ENCODE peak calls at places on chromosomes 1 and 21, in ten cellular contexts. One of them, this sample, is unnamed.

GRCh38 chr1:72281637-72282270 is 585 bp downstream of the NEGR1 start:
- DNase-seq in iris pigment epithelial cell: no peak
- DNase-seq in GM10248: no peak
- DNase-seq in AG08396: no peak
- DNase-seq in NCI-H2081: peak
- DNase-seq in ascending aorta: no peak
- DNase-seq in CD4-positive, alpha-beta T cell: no peak
- DNase-seq in WERI-Rb-1: peak
- DNase-seq in activated CD8-positive, alpha-beta T cell treated with anti-CD3 and anti-CD28 coated beads, Interleukin-2, amount 10 ng/mL, durations not matched to agents 7 days and 5 days: peak
- DNase-seq in activated T-helper 1 cell treated with anti-CD3 and anti-CD28 coated beads, Interleukin-12 subunit alpha, Interleukin-12 subunit beta, Interleukin-2, Interleukin-4 antibody, amounts not matched to agents 30 ng/mL and 10 ng/mL and 1 ng/mL, durations not matched to agents 14 hours and 24 hours and 36 hours: no peak
- DNase-seq in this sample: no peak

GRCh38 chr1:235515844-235516512 is 11.7 kb upstream of the B3GALNT2 start:
- DNase-seq in iris pigment epithelial cell: no peak
- DNase-seq in GM10248: no peak
- DNase-seq in AG08396: no peak
- DNase-seq in NCI-H2081: no peak
- DNase-seq in ascending aorta: no peak
- DNase-seq in CD4-positive, alpha-beta T cell: no peak
- DNase-seq in WERI-Rb-1: no peak
- DNase-seq in activated CD8-positive, alpha-beta T cell treated with anti-CD3 and anti-CD28 coated beads, Interleukin-2, amount 10 ng/mL, durations not matched to agents 7 days and 5 days: no peak
- DNase-seq in activated T-helper 1 cell treated with anti-CD3 and anti-CD28 coated beads, Interleukin-12 subunit alpha, Interleukin-12 subunit beta, Interleukin-2, Interleukin-4 antibody, amounts not matched to agents 30 ng/mL and 10 ng/mL and 1 ng/mL, durations not matched to agents 14 hours and 24 hours and 36 hours: no peak
- DNase-seq in this sample: no peak

GRCh38 chr1:103171041-103171590 is 62.8 kb upstream of the COL11A1 start:
- DNase-seq in iris pigment epithelial cell: peak
- DNase-seq in GM10248: no peak
- DNase-seq in AG08396: peak
- DNase-seq in NCI-H2081: no peak
- DNase-seq in ascending aorta: no peak
- DNase-seq in CD4-positive, alpha-beta T cell: no peak
- DNase-seq in WERI-Rb-1: no peak
- DNase-seq in activated CD8-positive, alpha-beta T cell treated with anti-CD3 and anti-CD28 coated beads, Interleukin-2, amount 10 ng/mL, durations not matched to agents 7 days and 5 days: no peak
- DNase-seq in activated T-helper 1 cell treated with anti-CD3 and anti-CD28 coated beads, Interleukin-12 subunit alpha, Interleukin-12 subunit beta, Interleukin-2, Interleukin-4 antibody, amounts not matched to agents 30 ng/mL and 10 ng/mL and 1 ng/mL, durations not matched to agents 14 hours and 24 hours and 36 hours: no peak
- DNase-seq in this sample: no peak

GRCh38 chr1:1182491-1183220 is 9.0 kb downstream of the TTLL10 start:
- DNase-seq in iris pigment epithelial cell: no peak
- DNase-seq in GM10248: no peak
- DNase-seq in AG08396: no peak
- DNase-seq in NCI-H2081: no peak
- DNase-seq in ascending aorta: no peak
- DNase-seq in CD4-positive, alpha-beta T cell: no peak
- DNase-seq in WERI-Rb-1: no peak
- DNase-seq in activated CD8-positive, alpha-beta T cell treated with anti-CD3 and anti-CD28 coated beads, Interleukin-2, amount 10 ng/mL, durations not matched to agents 7 days and 5 days: no peak
- DNase-seq in activated T-helper 1 cell treated with anti-CD3 and anti-CD28 coated beads, Interleukin-12 subunit alpha, Interleukin-12 subunit beta, Interleukin-2, Interleukin-4 antibody, amounts not matched to agents 30 ng/mL and 10 ng/mL and 1 ng/mL, durations not matched to agents 14 hours and 24 hours and 36 hours: no peak
- DNase-seq in this sample: no peak

GRCh38 chr1:241950390-241950789 is 7.2 kb upstream of the BECN2 start:
- DNase-seq in iris pigment epithelial cell: peak
- DNase-seq in GM10248: no peak
- DNase-seq in AG08396: peak
- DNase-seq in NCI-H2081: no peak
- DNase-seq in ascending aorta: no peak
- DNase-seq in CD4-positive, alpha-beta T cell: no peak
- DNase-seq in WERI-Rb-1: no peak
- DNase-seq in activated CD8-positive, alpha-beta T cell treated with anti-CD3 and anti-CD28 coated beads, Interleukin-2, amount 10 ng/mL, durations not matched to agents 7 days and 5 days: no peak
- DNase-seq in activated T-helper 1 cell treated with anti-CD3 and anti-CD28 coated beads, Interleukin-12 subunit alpha, Interleukin-12 subunit beta, Interleukin-2, Interleukin-4 antibody, amounts not matched to agents 30 ng/mL and 10 ng/mL and 1 ng/mL, durations not matched to agents 14 hours and 24 hours and 36 hours: no peak
- DNase-seq in this sample: no peak

GRCh38 chr21:45129231-45129923 is 55.0 kb downstream of the ADARB1 start:
- DNase-seq in iris pigment epithelial cell: peak
- DNase-seq in GM10248: no peak
- DNase-seq in AG08396: no peak
- DNase-seq in NCI-H2081: no peak
- DNase-seq in ascending aorta: no peak
- DNase-seq in CD4-positive, alpha-beta T cell: no peak
- DNase-seq in WERI-Rb-1: no peak
- DNase-seq in activated CD8-positive, alpha-beta T cell treated with anti-CD3 and anti-CD28 coated beads, Interleukin-2, amount 10 ng/mL, durations not matched to agents 7 days and 5 days: no peak
- DNase-seq in activated T-helper 1 cell treated with anti-CD3 and anti-CD28 coated beads, Interleukin-12 subunit alpha, Interleukin-12 subunit beta, Interleukin-2, Interleukin-4 antibody, amounts not matched to agents 30 ng/mL and 10 ng/mL and 1 ng/mL, durations not matched to agents 14 hours and 24 hours and 36 hours: no peak
- DNase-seq in this sample: no peak

GRCh38 chr1:24097663-24098062 is 14.3 kb downstream of the MYOM3 start:
- DNase-seq in iris pigment epithelial cell: no peak
- DNase-seq in GM10248: no peak
- DNase-seq in AG08396: no peak
- DNase-seq in NCI-H2081: no peak
- DNase-seq in ascending aorta: no peak
- DNase-seq in CD4-positive, alpha-beta T cell: no peak
- DNase-seq in WERI-Rb-1: no peak
- DNase-seq in activated CD8-positive, alpha-beta T cell treated with anti-CD3 and anti-CD28 coated beads, Interleukin-2, amount 10 ng/mL, durations not matched to agents 7 days and 5 days: no peak
- DNase-seq in activated T-helper 1 cell treated with anti-CD3 and anti-CD28 coated beads, Interleukin-12 subunit alpha, Interleukin-12 subunit beta, Interleukin-2, Interleukin-4 antibody, amounts not matched to agents 30 ng/mL and 10 ng/mL and 1 ng/mL, durations not matched to agents 14 hours and 24 hours and 36 hours: no peak
- DNase-seq in this sample: no peak

GRCh38 chr1:84998642-84999280 is 1.8 kb upstream of the MCOLN2 start:
- DNase-seq in iris pigment epithelial cell: peak
- DNase-seq in GM10248: no peak
- DNase-seq in AG08396: no peak
- DNase-seq in NCI-H2081: no peak
- DNase-seq in ascending aorta: no peak
- DNase-seq in CD4-positive, alpha-beta T cell: peak
- DNase-seq in WERI-Rb-1: no peak
- DNase-seq in activated CD8-positive, alpha-beta T cell treated with anti-CD3 and anti-CD28 coated beads, Interleukin-2, amount 10 ng/mL, durations not matched to agents 7 days and 5 days: peak
- DNase-seq in activated T-helper 1 cell treated with anti-CD3 and anti-CD28 coated beads, Interleukin-12 subunit alpha, Interleukin-12 subunit beta, Interleukin-2, Interleukin-4 antibody, amounts not matched to agents 30 ng/mL and 10 ng/mL and 1 ng/mL, durations not matched to agents 14 hours and 24 hours and 36 hours: no peak
- DNase-seq in this sample: peak

GRCh38 chr21:35075546-35075945 is 26.4 kb upstream of the RUNX1 start:
- DNase-seq in iris pigment epithelial cell: peak
- DNase-seq in GM10248: no peak
- DNase-seq in AG08396: no peak
- DNase-seq in NCI-H2081: no peak
- DNase-seq in ascending aorta: no peak
- DNase-seq in CD4-positive, alpha-beta T cell: no peak
- DNase-seq in WERI-Rb-1: no peak
- DNase-seq in activated CD8-positive, alpha-beta T cell treated with anti-CD3 and anti-CD28 coated beads, Interleukin-2, amount 10 ng/mL, durations not matched to agents 7 days and 5 days: no peak
- DNase-seq in activated T-helper 1 cell treated with anti-CD3 and anti-CD28 coated beads, Interleukin-12 subunit alpha, Interleukin-12 subunit beta, Interleukin-2, Interleukin-4 antibody, amounts not matched to agents 30 ng/mL and 10 ng/mL and 1 ng/mL, durations not matched to agents 14 hours and 24 hours and 36 hours: no peak
- DNase-seq in this sample: no peak

GRCh38 chr1:21865943-21866628 is 54.0 kb downstream of the LDLRAD2 start:
- DNase-seq in iris pigment epithelial cell: no peak
- DNase-seq in GM10248: peak
- DNase-seq in AG08396: no peak
- DNase-seq in NCI-H2081: no peak
- DNase-seq in ascending aorta: no peak
- DNase-seq in CD4-positive, alpha-beta T cell: no peak
- DNase-seq in WERI-Rb-1: peak
- DNase-seq in activated CD8-positive, alpha-beta T cell treated with anti-CD3 and anti-CD28 coated beads, Interleukin-2, amount 10 ng/mL, durations not matched to agents 7 days and 5 days: no peak
- DNase-seq in activated T-helper 1 cell treated with anti-CD3 and anti-CD28 coated beads, Interleukin-12 subunit alpha, Interleukin-12 subunit beta, Interleukin-2, Interleukin-4 antibody, amounts not matched to agents 30 ng/mL and 10 ng/mL and 1 ng/mL, durations not matched to agents 14 hours and 24 hours and 36 hours: no peak
- DNase-seq in this sample: no peak

GRCh38 chr1:213374369-213374768 is 323.3 kb downstream of the RPS6KC1 start:
- DNase-seq in iris pigment epithelial cell: peak
- DNase-seq in GM10248: peak
- DNase-seq in AG08396: peak
- DNase-seq in NCI-H2081: peak
- DNase-seq in ascending aorta: no peak
- DNase-seq in CD4-positive, alpha-beta T cell: peak
- DNase-seq in WERI-Rb-1: peak
- DNase-seq in activated CD8-positive, alpha-beta T cell treated with anti-CD3 and anti-CD28 coated beads, Interleukin-2, amount 10 ng/mL, durations not matched to agents 7 days and 5 days: peak
- DNase-seq in activated T-helper 1 cell treated with anti-CD3 and anti-CD28 coated beads, Interleukin-12 subunit alpha, Interleukin-12 subunit beta, Interleukin-2, Interleukin-4 antibody, amounts not matched to agents 30 ng/mL and 10 ng/mL and 1 ng/mL, durations not matched to agents 14 hours and 24 hours and 36 hours: peak
- DNase-seq in this sample: peak

GRCh38 chr21:42479582-42479981 is 16.4 kb downstream of the RSPH1 start:
- DNase-seq in iris pigment epithelial cell: no peak
- DNase-seq in GM10248: no peak
- DNase-seq in AG08396: no peak
- DNase-seq in NCI-H2081: no peak
- DNase-seq in ascending aorta: no peak
- DNase-seq in CD4-positive, alpha-beta T cell: no peak
- DNase-seq in WERI-Rb-1: no peak
- DNase-seq in activated CD8-positive, alpha-beta T cell treated with anti-CD3 and anti-CD28 coated beads, Interleukin-2, amount 10 ng/mL, durations not matched to agents 7 days and 5 days: no peak
- DNase-seq in activated T-helper 1 cell treated with anti-CD3 and anti-CD28 coated beads, Interleukin-12 subunit alpha, Interleukin-12 subunit beta, Interleukin-2, Interleukin-4 antibody, amounts not matched to agents 30 ng/mL and 10 ng/mL and 1 ng/mL, durations not matched to agents 14 hours and 24 hours and 36 hours: no peak
- DNase-seq in this sample: no peak

GRCh38 chr1:169892819-169893644 is 664 bp downstream of the SCYL3 start:
- DNase-seq in iris pigment epithelial cell: no peak
- DNase-seq in GM10248: no peak
- DNase-seq in AG08396: peak
- DNase-seq in NCI-H2081: no peak
- DNase-seq in ascending aorta: no peak
- DNase-seq in CD4-positive, alpha-beta T cell: no peak
- DNase-seq in WERI-Rb-1: no peak
- DNase-seq in activated CD8-positive, alpha-beta T cell treated with anti-CD3 and anti-CD28 coated beads, Interleukin-2, amount 10 ng/mL, durations not matched to agents 7 days and 5 days: no peak
- DNase-seq in activated T-helper 1 cell treated with anti-CD3 and anti-CD28 coated beads, Interleukin-12 subunit alpha, Interleukin-12 subunit beta, Interleukin-2, Interleukin-4 antibody, amounts not matched to agents 30 ng/mL and 10 ng/mL and 1 ng/mL, durations not matched to agents 14 hours and 24 hours and 36 hours: no peak
- DNase-seq in this sample: no peak

GRCh38 chr1:6962390-6962955 is 177.2 kb downstream of the CAMTA1 start:
- DNase-seq in iris pigment epithelial cell: no peak
- DNase-seq in GM10248: peak
- DNase-seq in AG08396: no peak
- DNase-seq in NCI-H2081: no peak
- DNase-seq in ascending aorta: no peak
- DNase-seq in CD4-positive, alpha-beta T cell: peak
- DNase-seq in WERI-Rb-1: no peak
- DNase-seq in activated CD8-positive, alpha-beta T cell treated with anti-CD3 and anti-CD28 coated beads, Interleukin-2, amount 10 ng/mL, durations not matched to agents 7 days and 5 days: peak
- DNase-seq in activated T-helper 1 cell treated with anti-CD3 and anti-CD28 coated beads, Interleukin-12 subunit alpha, Interleukin-12 subunit beta, Interleukin-2, Interleukin-4 antibody, amounts not matched to agents 30 ng/mL and 10 ng/mL and 1 ng/mL, durations not matched to agents 14 hours and 24 hours and 36 hours: no peak
- DNase-seq in this sample: peak

GRCh38 chr21:29382029-29382654 is 83.4 kb downstream of the BACH1 start:
- DNase-seq in iris pigment epithelial cell: peak
- DNase-seq in GM10248: no peak
- DNase-seq in AG08396: peak
- DNase-seq in NCI-H2081: no peak
- DNase-seq in ascending aorta: no peak
- DNase-seq in CD4-positive, alpha-beta T cell: no peak
- DNase-seq in WERI-Rb-1: no peak
- DNase-seq in activated CD8-positive, alpha-beta T cell treated with anti-CD3 and anti-CD28 coated beads, Interleukin-2, amount 10 ng/mL, durations not matched to agents 7 days and 5 days: no peak
- DNase-seq in activated T-helper 1 cell treated with anti-CD3 and anti-CD28 coated beads, Interleukin-12 subunit alpha, Interleukin-12 subunit beta, Interleukin-2, Interleukin-4 antibody, amounts not matched to agents 30 ng/mL and 10 ng/mL and 1 ng/mL, durations not matched to agents 14 hours and 24 hours and 36 hours: no peak
- DNase-seq in this sample: no peak

GRCh38 chr21:17527240-17527639 is 14.4 kb downstream of the CXADR start:
- DNase-seq in iris pigment epithelial cell: peak
- DNase-seq in GM10248: no peak
- DNase-seq in AG08396: peak
- DNase-seq in NCI-H2081: no peak
- DNase-seq in ascending aorta: no peak
- DNase-seq in CD4-positive, alpha-beta T cell: no peak
- DNase-seq in WERI-Rb-1: no peak
- DNase-seq in activated CD8-positive, alpha-beta T cell treated with anti-CD3 and anti-CD28 coated beads, Interleukin-2, amount 10 ng/mL, durations not matched to agents 7 days and 5 days: no peak
- DNase-seq in activated T-helper 1 cell treated with anti-CD3 and anti-CD28 coated beads, Interleukin-12 subunit alpha, Interleukin-12 subunit beta, Interleukin-2, Interleukin-4 antibody, amounts not matched to agents 30 ng/mL and 10 ng/mL and 1 ng/mL, durations not matched to agents 14 hours and 24 hours and 36 hours: no peak
- DNase-seq in this sample: no peak

GRCh38 chr1:197080323-197080722 is 13.3 kb upstream of the F13B start:
- DNase-seq in iris pigment epithelial cell: no peak
- DNase-seq in GM10248: no peak
- DNase-seq in AG08396: no peak
- DNase-seq in NCI-H2081: no peak
- DNase-seq in ascending aorta: no peak
- DNase-seq in CD4-positive, alpha-beta T cell: no peak
- DNase-seq in WERI-Rb-1: no peak
- DNase-seq in activated CD8-positive, alpha-beta T cell treated with anti-CD3 and anti-CD28 coated beads, Interleukin-2, amount 10 ng/mL, durations not matched to agents 7 days and 5 days: no peak
- DNase-seq in activated T-helper 1 cell treated with anti-CD3 and anti-CD28 coated beads, Interleukin-12 subunit alpha, Interleukin-12 subunit beta, Interleukin-2, Interleukin-4 antibody, amounts not matched to agents 30 ng/mL and 10 ng/mL and 1 ng/mL, durations not matched to agents 14 hours and 24 hours and 36 hours: no peak
- DNase-seq in this sample: no peak

GRCh38 chr1:179818743-179819173 is 58.8 kb downstream of the TOR1AIP2 start:
- DNase-seq in iris pigment epithelial cell: no peak
- DNase-seq in GM10248: no peak
- DNase-seq in AG08396: no peak
- DNase-seq in NCI-H2081: no peak
- DNase-seq in ascending aorta: no peak
- DNase-seq in CD4-positive, alpha-beta T cell: no peak
- DNase-seq in WERI-Rb-1: no peak
- DNase-seq in activated CD8-positive, alpha-beta T cell treated with anti-CD3 and anti-CD28 coated beads, Interleukin-2, amount 10 ng/mL, durations not matched to agents 7 days and 5 days: no peak
- DNase-seq in activated T-helper 1 cell treated with anti-CD3 and anti-CD28 coated beads, Interleukin-12 subunit alpha, Interleukin-12 subunit beta, Interleukin-2, Interleukin-4 antibody, amounts not matched to agents 30 ng/mL and 10 ng/mL and 1 ng/mL, durations not matched to agents 14 hours and 24 hours and 36 hours: no peak
- DNase-seq in this sample: no peak

GRCh38 chr1:177517556-177517955 is 346.8 kb downstream of the BRINP2 start:
- DNase-seq in iris pigment epithelial cell: peak
- DNase-seq in GM10248: no peak
- DNase-seq in AG08396: no peak
- DNase-seq in NCI-H2081: no peak
- DNase-seq in ascending aorta: no peak
- DNase-seq in CD4-positive, alpha-beta T cell: no peak
- DNase-seq in WERI-Rb-1: no peak
- DNase-seq in activated CD8-positive, alpha-beta T cell treated with anti-CD3 and anti-CD28 coated beads, Interleukin-2, amount 10 ng/mL, durations not matched to agents 7 days and 5 days: no peak
- DNase-seq in activated T-helper 1 cell treated with anti-CD3 and anti-CD28 coated beads, Interleukin-12 subunit alpha, Interleukin-12 subunit beta, Interleukin-2, Interleukin-4 antibody, amounts not matched to agents 30 ng/mL and 10 ng/mL and 1 ng/mL, durations not matched to agents 14 hours and 24 hours and 36 hours: no peak
- DNase-seq in this sample: no peak

GRCh38 chr1:42745851-42746250 is 5.8 kb upstream of the CLDN19 start:
- DNase-seq in iris pigment epithelial cell: peak
- DNase-seq in GM10248: no peak
- DNase-seq in AG08396: no peak
- DNase-seq in NCI-H2081: no peak
- DNase-seq in ascending aorta: no peak
- DNase-seq in CD4-positive, alpha-beta T cell: no peak
- DNase-seq in WERI-Rb-1: peak
- DNase-seq in activated CD8-positive, alpha-beta T cell treated with anti-CD3 and anti-CD28 coated beads, Interleukin-2, amount 10 ng/mL, durations not matched to agents 7 days and 5 days: no peak
- DNase-seq in activated T-helper 1 cell treated with anti-CD3 and anti-CD28 coated beads, Interleukin-12 subunit alpha, Interleukin-12 subunit beta, Interleukin-2, Interleukin-4 antibody, amounts not matched to agents 30 ng/mL and 10 ng/mL and 1 ng/mL, durations not matched to agents 14 hours and 24 hours and 36 hours: no peak
- DNase-seq in this sample: no peak

GRCh38 chr1:160925652-160926241 is 28.9 kb downstream of the ITLN2 start:
- DNase-seq in iris pigment epithelial cell: peak
- DNase-seq in GM10248: no peak
- DNase-seq in AG08396: no peak
- DNase-seq in NCI-H2081: no peak
- DNase-seq in ascending aorta: no peak
- DNase-seq in CD4-positive, alpha-beta T cell: no peak
- DNase-seq in WERI-Rb-1: no peak
- DNase-seq in activated CD8-positive, alpha-beta T cell treated with anti-CD3 and anti-CD28 coated beads, Interleukin-2, amount 10 ng/mL, durations not matched to agents 7 days and 5 days: no peak
- DNase-seq in activated T-helper 1 cell treated with anti-CD3 and anti-CD28 coated beads, Interleukin-12 subunit alpha, Interleukin-12 subunit beta, Interleukin-2, Interleukin-4 antibody, amounts not matched to agents 30 ng/mL and 10 ng/mL and 1 ng/mL, durations not matched to agents 14 hours and 24 hours and 36 hours: no peak
- DNase-seq in this sample: no peak

GRCh38 chr1:117436528-117436927 is 69.3 kb downstream of the MAN1A2 start:
- DNase-seq in iris pigment epithelial cell: peak
- DNase-seq in GM10248: no peak
- DNase-seq in AG08396: no peak
- DNase-seq in NCI-H2081: no peak
- DNase-seq in ascending aorta: no peak
- DNase-seq in CD4-positive, alpha-beta T cell: no peak
- DNase-seq in WERI-Rb-1: no peak
- DNase-seq in activated CD8-positive, alpha-beta T cell treated with anti-CD3 and anti-CD28 coated beads, Interleukin-2, amount 10 ng/mL, durations not matched to agents 7 days and 5 days: no peak
- DNase-seq in activated T-helper 1 cell treated with anti-CD3 and anti-CD28 coated beads, Interleukin-12 subunit alpha, Interleukin-12 subunit beta, Interleukin-2, Interleukin-4 antibody, amounts not matched to agents 30 ng/mL and 10 ng/mL and 1 ng/mL, durations not matched to agents 14 hours and 24 hours and 36 hours: no peak
- DNase-seq in this sample: no peak

GRCh38 chr1:25914074-25914995 is 8.1 kb upstream of the STMN1 start:
- DNase-seq in iris pigment epithelial cell: no peak
- DNase-seq in GM10248: no peak
- DNase-seq in AG08396: no peak
- DNase-seq in NCI-H2081: no peak
- DNase-seq in ascending aorta: no peak
- DNase-seq in CD4-positive, alpha-beta T cell: no peak
- DNase-seq in WERI-Rb-1: no peak
- DNase-seq in activated CD8-positive, alpha-beta T cell treated with anti-CD3 and anti-CD28 coated beads, Interleukin-2, amount 10 ng/mL, durations not matched to agents 7 days and 5 days: no peak
- DNase-seq in activated T-helper 1 cell treated with anti-CD3 and anti-CD28 coated beads, Interleukin-12 subunit alpha, Interleukin-12 subunit beta, Interleukin-2, Interleukin-4 antibody, amounts not matched to agents 30 ng/mL and 10 ng/mL and 1 ng/mL, durations not matched to agents 14 hours and 24 hours and 36 hours: no peak
- DNase-seq in this sample: no peak

GRCh38 chr1:153346067-153346723 is 2.4 kb downstream of the PGLYRP4 start:
- DNase-seq in iris pigment epithelial cell: no peak
- DNase-seq in GM10248: peak
- DNase-seq in AG08396: no peak
- DNase-seq in NCI-H2081: no peak
- DNase-seq in ascending aorta: no peak
- DNase-seq in CD4-positive, alpha-beta T cell: no peak
- DNase-seq in WERI-Rb-1: peak
- DNase-seq in activated CD8-positive, alpha-beta T cell treated with anti-CD3 and anti-CD28 coated beads, Interleukin-2, amount 10 ng/mL, durations not matched to agents 7 days and 5 days: peak
- DNase-seq in activated T-helper 1 cell treated with anti-CD3 and anti-CD28 coated beads, Interleukin-12 subunit alpha, Interleukin-12 subunit beta, Interleukin-2, Interleukin-4 antibody, amounts not matched to agents 30 ng/mL and 10 ng/mL and 1 ng/mL, durations not matched to agents 14 hours and 24 hours and 36 hours: no peak
- DNase-seq in this sample: no peak

GRCh38 chr1:201085902-201086735 is 26.1 kb downstream of the CACNA1S start:
- DNase-seq in iris pigment epithelial cell: peak
- DNase-seq in GM10248: peak
- DNase-seq in AG08396: peak
- DNase-seq in NCI-H2081: no peak
- DNase-seq in ascending aorta: no peak
- DNase-seq in CD4-positive, alpha-beta T cell: peak
- DNase-seq in WERI-Rb-1: peak
- DNase-seq in activated CD8-positive, alpha-beta T cell treated with anti-CD3 and anti-CD28 coated beads, Interleukin-2, amount 10 ng/mL, durations not matched to agents 7 days and 5 days: peak
- DNase-seq in activated T-helper 1 cell treated with anti-CD3 and anti-CD28 coated beads, Interleukin-12 subunit alpha, Interleukin-12 subunit beta, Interleukin-2, Interleukin-4 antibody, amounts not matched to agents 30 ng/mL and 10 ng/mL and 1 ng/mL, durations not matched to agents 14 hours and 24 hours and 36 hours: no peak
- DNase-seq in this sample: no peak

GRCh38 chr21:37073417-37074194 is 552 bp downstream of the TTC3 start:
- DNase-seq in iris pigment epithelial cell: peak
- DNase-seq in GM10248: peak
- DNase-seq in AG08396: peak
- DNase-seq in NCI-H2081: peak
- DNase-seq in ascending aorta: peak
- DNase-seq in CD4-positive, alpha-beta T cell: peak
- DNase-seq in WERI-Rb-1: peak
- DNase-seq in activated CD8-positive, alpha-beta T cell treated with anti-CD3 and anti-CD28 coated beads, Interleukin-2, amount 10 ng/mL, durations not matched to agents 7 days and 5 days: peak
- DNase-seq in activated T-helper 1 cell treated with anti-CD3 and anti-CD28 coated beads, Interleukin-12 subunit alpha, Interleukin-12 subunit beta, Interleukin-2, Interleukin-4 antibody, amounts not matched to agents 30 ng/mL and 10 ng/mL and 1 ng/mL, durations not matched to agents 14 hours and 24 hours and 36 hours: peak
- DNase-seq in this sample: peak

GRCh38 chr1:193539731-193540459 is 353.5 kb upstream of the B3GALT2 start:
- DNase-seq in iris pigment epithelial cell: no peak
- DNase-seq in GM10248: no peak
- DNase-seq in AG08396: no peak
- DNase-seq in NCI-H2081: no peak
- DNase-seq in ascending aorta: no peak
- DNase-seq in CD4-positive, alpha-beta T cell: no peak
- DNase-seq in WERI-Rb-1: no peak
- DNase-seq in activated CD8-positive, alpha-beta T cell treated with anti-CD3 and anti-CD28 coated beads, Interleukin-2, amount 10 ng/mL, durations not matched to agents 7 days and 5 days: peak
- DNase-seq in activated T-helper 1 cell treated with anti-CD3 and anti-CD28 coated beads, Interleukin-12 subunit alpha, Interleukin-12 subunit beta, Interleukin-2, Interleukin-4 antibody, amounts not matched to agents 30 ng/mL and 10 ng/mL and 1 ng/mL, durations not matched to agents 14 hours and 24 hours and 36 hours: peak
- DNase-seq in this sample: no peak

GRCh38 chr1:33255347-33256311 is 663 bp upstream of the ZNF362 start:
- DNase-seq in iris pigment epithelial cell: peak
- DNase-seq in GM10248: peak
- DNase-seq in AG08396: peak
- DNase-seq in NCI-H2081: no peak
- DNase-seq in ascending aorta: peak
- DNase-seq in CD4-positive, alpha-beta T cell: peak
- DNase-seq in WERI-Rb-1: peak
- DNase-seq in activated CD8-positive, alpha-beta T cell treated with anti-CD3 and anti-CD28 coated beads, Interleukin-2, amount 10 ng/mL, durations not matched to agents 7 days and 5 days: peak
- DNase-seq in activated T-helper 1 cell treated with anti-CD3 and anti-CD28 coated beads, Interleukin-12 subunit alpha, Interleukin-12 subunit beta, Interleukin-2, Interleukin-4 antibody, amounts not matched to agents 30 ng/mL and 10 ng/mL and 1 ng/mL, durations not matched to agents 14 hours and 24 hours and 36 hours: peak
- DNase-seq in this sample: no peak